ENCODE peak calls at places on chromosomes 6 and 20, in five cellular contexts. S is IMR-90, E is T-helper 9 cell, G is HFFc6, C is right cardiac atrium. N is an unnamed sample.

GRCh38 chr20:44603327-44603726 is 20.9 kb downstream of the PKIG start:
- DNase-seq in C (no peak), E (no peak), G (no peak), S (no peak), N (no peak)

GRCh38 chr20:58137236-58137635 is 91.2 kb downstream of the ANKRD60 start:
- DNase-seq in G (no peak), E (no peak), C (no peak), S (no peak), N (no peak)

GRCh38 chr6:140462495-140463311 is 1088.3 kb upstream of the CITED2 start:
- DNase-seq in G (peak), C (no peak), S (peak), E (no peak), N (no peak)

GRCh38 chr20:58702859-58703648 is 10.5 kb downstream of the NPEPL1 start:
- DNase-seq in S (no peak), G (no peak), E (no peak), C (no peak), N (no peak)

GRCh38 chr6:132122871-132123270 is 171.7 kb upstream of the CCN2 start:
- DNase-seq in S (peak), C (peak), G (no peak), E (no peak), N (no peak)

GRCh38 chr6:15399651-15400470 is 154.0 kb downstream of the JARID2 start:
- DNase-seq in E (no peak), C (peak), S (peak), G (peak), N (no peak)

GRCh38 chr6:89154131-89154530 is 8.3 kb downstream of the PM20D2 start:
- DNase-seq in C (no peak), G (no peak), E (no peak), S (peak), N (no peak)

GRCh38 chr20:48260370-48260769 is 475.1 kb upstream of the SULF2 start:
- DNase-seq in C (no peak), E (no peak), S (no peak), G (no peak), N (no peak)

GRCh38 chr6:11354019-11354418 is 121.6 kb upstream of the NEDD9 start:
- DNase-seq in S (peak), G (no peak), C (peak), E (peak), N (no peak)

GRCh38 chr6:56004421-56004820 is 129.0 kb upstream of the BMP5 start:
- DNase-seq in S (peak), G (no peak), E (no peak), C (no peak), N (no peak)

GRCh38 chr6:3061501-3061941 is 6.8 kb upstream of the RIPK1 start:
- DNase-seq in E (no peak), G (peak), S (peak), C (no peak), N (no peak)

GRCh38 chr6:25027221-25027916 is 91.6 kb upstream of the RIPOR2 start:
- DNase-seq in G (no peak), E (peak), C (no peak), S (no peak), N (peak)

GRCh38 chr6:151067684-151068596 is 171.8 kb upstream of the AKAP12 start:
- DNase-seq in G (peak), E (no peak), S (peak), C (peak), N (no peak)

GRCh38 chr20:36116813-36117441 is 37.6 kb upstream of the EPB41L1 start:
- DNase-seq in C (peak), G (peak), E (no peak), S (peak), N (no peak)

GRCh38 chr6:118469468-118469867 is 78.6 kb upstream of the PLN start:
- DNase-seq in E (no peak), G (no peak), S (peak), C (no peak), N (no peak)

GRCh38 chr6:34025112-34025807 is 120.6 kb downstream of the GRM4 start:
- DNase-seq in C (no peak), G (no peak), S (no peak), E (no peak), N (no peak)

GRCh38 chr6:142570221-142570671 is 268.4 kb downstream of the ADGRG6 start:
- DNase-seq in E (no peak), G (peak), S (peak), C (no peak), N (no peak)

GRCh38 chr6:12228447-12229146 is 61.6 kb upstream of the EDN1 start:
- DNase-seq in C (no peak), E (no peak), G (no peak), S (no peak), N (no peak)

GRCh38 chr6:143271024-143271423 is 179.5 kb downstream of the ADAT2 start:
- DNase-seq in G (peak), E (no peak), S (peak), C (no peak), N (no peak)

GRCh38 chr20:38755324-38755910 is 7.2 kb downstream of the ACTR5 start:
- DNase-seq in C (no peak), G (no peak), S (no peak), E (no peak), N (no peak)

GRCh38 chr6:127201321-127201720 is 65.3 kb upstream of the RNF146 start:
- DNase-seq in E (no peak), G (peak), S (peak), C (no peak), N (no peak)

GRCh38 chr6:91654844-91655192 is 1067.9 kb upstream of the MAP3K7 start:
- DNase-seq in S (no peak), G (no peak), E (no peak), C (no peak), N (no peak)

GRCh38 chr20:57747889-57748456 is 38.2 kb upstream of the PMEPA1 start:
- DNase-seq in C (no peak), S (no peak), E (no peak), G (no peak), N (no peak)

GRCh38 chr20:51412333-51412761 is 130.2 kb downstream of the NFATC2 start:
- DNase-seq in C (peak), E (no peak), G (no peak), S (peak), N (no peak)

GRCh38 chr6:100633096-100633766 is 168.5 kb upstream of the SIM1 start:
- DNase-seq in E (no peak), S (peak), C (no peak), G (peak), N (no peak)

GRCh38 chr6:44410363-44410762 is 22.9 kb downstream of the CDC5L start:
- DNase-seq in S (no peak), E (no peak), C (no peak), G (no peak), N (no peak)

GRCh38 chr20:9407805-9408421 is 106.5 kb upstream of the LAMP5 start:
- DNase-seq in E (peak), G (peak), C (no peak), S (peak), N (peak)

GRCh38 chr20:31809656-31810055 is 9.5 kb upstream of the MYLK2 start:
- DNase-seq in E (no peak), C (no peak), S (no peak), G (no peak), N (no peak)

GRCh38 chr20:44071526-44072111 is 115.4 kb downstream of the JPH2 start:
- DNase-seq in G (no peak), E (no peak), S (no peak), C (no peak), N (no peak)

GRCh38 chr20:61434361-61434781 is 182.3 kb downstream of the CDH4 start:
- DNase-seq in E (no peak), S (peak), C (no peak), G (no peak), N (no peak)

GRCh38 chr6:13336553-13336952 is 8.2 kb upstream of the TBC1D7 start:
- DNase-seq in S (peak), E (peak), C (peak), G (peak), N (peak)

GRCh38 chr20:53839423-53840176 is 230.8 kb downstream of the BCAS1 start:
- DNase-seq in C (no peak), E (peak), G (no peak), S (no peak), N (peak)

GRCh38 chr20:48209102-48209501 is 423.8 kb upstream of the SULF2 start:
- DNase-seq in E (no peak), C (no peak), S (no peak), G (no peak), N (no peak)

GRCh38 chr6:110813813-110814487 is 1.3 kb downstream of the CDK19 start:
- DNase-seq in C (no peak), G (no peak), S (no peak), E (peak), N (no peak)

N was measured in naive B cell.